ENCODE peak calls at places on chromosomes 13 and 19, in six cellular contexts. R is NCI-H460; Y is LHCN-M2; F is H54; P is CD4-positive, alpha-beta T cell; O is body of pancreas. E is an unnamed sample.

GRCh38 chr13:98223741-98224140 is 46.7 kb upstream of the RNF113B start:
- DNase-seq in O (peak; percentile 15), Y (no peak), R (no peak), F (no peak), P (no peak), E (no peak)

GRCh38 chr19:42113641-42114348 is 18.5 kb downstream of the POU2F2 start:
- DNase-seq in O (no peak), F (peak; percentile 99), P (no peak), Y (peak; percentile 93), R (peak; percentile 28), E (peak; percentile 68)

GRCh38 chr13:79581870-79582315 is 100.9 kb downstream of the NDFIP2 start:
- DNase-seq in P (no peak), R (no peak), Y (peak; percentile 84), F (no peak), O (no peak), E (no peak)

GRCh38 chr19:10288662-10289166 is 1.0 kb upstream of the ICAM5 start:
- DNase-seq in P (no peak), F (peak; percentile 46), O (no peak), R (peak; percentile 58), Y (no peak), E (peak; percentile 92)

GRCh38 chr13:113518080-113518803 is 27.7 kb upstream of the DCUN1D2 start:
- DNase-seq in O (no peak), P (no peak), Y (no peak), R (no peak), F (no peak), E (no peak)

GRCh38 chr19:47713046-47714021 is at the start of gene EHD2:
- DNase-seq in F (peak; percentile 56), O (peak; percentile 71), R (no peak), P (peak; percentile 28), Y (peak; percentile 75), E (no peak)

GRCh38 chr13:43567608-43568007 is 219.2 kb downstream of the ENOX1 start:
- DNase-seq in Y (peak; percentile 17), R (no peak), P (no peak), O (no peak), F (no peak), E (no peak)

GRCh38 chr13:27309967-27310598 is 39.5 kb downstream of the RASL11A start:
- DNase-seq in P (no peak), Y (peak; percentile 36), R (no peak), F (no peak), O (no peak), E (no peak)

GRCh38 chr19:20179946-20180345 is 12.9 kb downstream of the ZNF486 start:
- DNase-seq in F (no peak), Y (peak; percentile 8), O (no peak), P (no peak), R (no peak), E (no peak)

GRCh38 chr19:29873024-29873800 is 61.4 kb downstream of the CCNE1 start:
- DNase-seq in R (no peak), O (peak; percentile 63), F (peak; percentile 80), Y (peak; percentile 13), P (peak; percentile 60), E (peak; percentile 56)

GRCh38 chr19:15464394-15465385 is at the start of gene RASAL3:
- DNase-seq in P (peak; percentile 32), R (no peak), Y (no peak), O (no peak), F (no peak), E (no peak)

GRCh38 chr13:40402931-40403412 is 263.5 kb downstream of the FOXO1 start:
- DNase-seq in F (no peak), O (no peak), P (no peak), Y (peak; percentile 72), R (no peak), E (no peak)

GRCh38 chr13:111176421-111176820 is 61.3 kb downstream of the ARHGEF7 start:
- DNase-seq in F (no peak), P (no peak), O (no peak), Y (no peak), R (no peak), E (no peak)

GRCh38 chr13:46648166-46648607 is 95.2 kb downstream of the LRCH1 start:
- DNase-seq in P (no peak), R (peak; percentile 20), O (peak; percentile 72), Y (no peak), F (no peak), E (peak; percentile 33)

GRCh38 chr19:47267350-47267759 is 7.3 kb upstream of the INAFM1 start:
- DNase-seq in P (no peak), Y (no peak), R (no peak), O (peak; percentile 80), F (no peak), E (no peak)

GRCh38 chr19:31534231-31534630 is 185.0 kb upstream of the TSHZ3 start:
- DNase-seq in F (no peak), O (no peak), P (no peak), R (no peak), Y (no peak), E (no peak)

GRCh38 chr19:48490980-48491792 is 20.4 kb downstream of the LMTK3 start:
- DNase-seq in O (peak; percentile 54), P (peak; percentile 57), R (no peak), Y (no peak), F (no peak), E (peak; percentile 78)

GRCh38 chr13:52447354-52447753 is 3.1 kb downstream of the VPS36 start:
- DNase-seq in O (no peak), R (no peak), F (no peak), P (no peak), Y (peak; percentile 18), E (no peak)

GRCh38 chr19:54561840-54562239 is 11.8 kb upstream of the LILRA2 start:
- DNase-seq in P (no peak), O (no peak), R (no peak), Y (peak; percentile 6), F (no peak), E (no peak)

GRCh38 chr19:2358548-2359173 is 1.4 kb upstream of the TMPRSS9 start:
- DNase-seq in O (no peak), R (no peak), Y (no peak), P (no peak), F (no peak), E (no peak)

GRCh38 chr13:27789495-27790303 is 2.6 kb upstream of the GSX1 start:
- DNase-seq in O (no peak), R (no peak), Y (no peak), F (no peak), P (no peak), E (no peak)

GRCh38 chr19:11425719-11426457 is 6.8 kb upstream of the RGL3 start:
- DNase-seq in F (no peak), R (no peak), P (no peak), O (no peak), Y (no peak), E (peak; percentile 48)

GRCh38 chr13:98761126-98761978 is 8.9 kb upstream of the SLC15A1 start:
- DNase-seq in R (no peak), Y (peak; percentile 39), O (peak; percentile 30), P (no peak), F (peak; percentile 41), E (no peak)

GRCh38 chr13:72144625-72145024 is 277.6 kb upstream of the DACH1 start:
- DNase-seq in Y (no peak), R (no peak), P (no peak), O (no peak), F (no peak), E (no peak)

GRCh38 chr13:26502826-26503225 is 54.7 kb upstream of the WASF3 start:
- DNase-seq in R (no peak), F (no peak), P (no peak), O (peak; percentile 16), Y (peak; percentile 86), E (no peak)

GRCh38 chr13:72537400-72537780 is 190.0 kb downstream of the MZT1 start:
- DNase-seq in R (no peak), O (no peak), F (no peak), P (no peak), Y (no peak), E (no peak)

GRCh38 chr19:389246-389934 is 19.6 kb downstream of the C2CD4C start:
- DNase-seq in O (peak; percentile 9), P (no peak), Y (no peak), R (no peak), F (no peak), E (peak; percentile 8)

GRCh38 chr13:43537124-43537523 is 249.6 kb downstream of the ENOX1 start:
- DNase-seq in O (no peak), R (no peak), Y (no peak), F (no peak), P (no peak), E (no peak)

GRCh38 chr19:38839816-38840582 is 8.4 kb upstream of the ECH1 start:
- DNase-seq in F (no peak), R (no peak), Y (no peak), O (peak; percentile 24), P (no peak), E (no peak)

GRCh38 chr19:30212574-30212973 is 159.6 kb upstream of the ZNF536 start:
- DNase-seq in Y (no peak), F (no peak), R (no peak), P (no peak), O (no peak), E (no peak)

GRCh38 chr19:2719910-2720776 is 1.0 kb downstream of the DIRAS1 start:
- DNase-seq in F (peak; percentile 85), P (no peak), Y (peak; percentile 38), R (no peak), O (peak; percentile 61), E (no peak)

GRCh38 chr13:26759907-26760834 is at the start of gene GPR12:
- DNase-seq in F (no peak), R (no peak), Y (peak; percentile 2), O (no peak), P (no peak), E (no peak)

GRCh38 chr19:54548806-54549205 is 24.8 kb upstream of the LILRA2 start:
- DNase-seq in F (no peak), O (no peak), Y (no peak), P (no peak), R (no peak), E (no peak)

GRCh38 chr19:8017808-8018207 is 12.4 kb upstream of the ELAVL1 start:
- DNase-seq in P (peak; percentile 37), R (no peak), O (no peak), F (no peak), Y (no peak), E (no peak)

GRCh38 chr13:32212420-32212819 is 102.7 kb downstream of the ZAR1L start:
- DNase-seq in O (no peak), P (no peak), Y (peak; percentile 85), R (no peak), F (no peak), E (no peak)

GRCh38 chr19:42306646-42307045 is 4.2 kb upstream of the PAFAH1B3 start:
- DNase-seq in P (no peak), O (no peak), R (no peak), F (no peak), Y (no peak), E (no peak)